ENCODE peak calls at places on chromosome 2, in four cellular contexts. S is Peyer's patch, O is spleen, G is right atrium auricular region. Q is an unnamed sample.

GRCh38 chr2:75605770-75606535 is 40.6 kb upstream of the MRPL19 start:
- DNase-seq in G (no peak), S (no peak), O (no peak), Q (peak; percentile 29)

GRCh38 chr2:164306872-164307271 is 314.4 kb downstream of the GRB14 start:
- DNase-seq in G (no peak), O (no peak), S (no peak), Q (no peak)

GRCh38 chr2:40028792-40029488 is 249.9 kb upstream of the THUMPD2 start:
- DNase-seq in S (no peak), G (no peak), O (no peak), Q (no peak)

GRCh38 chr2:219286436-219287115 is 7.4 kb downstream of the DNAJB2 start:
- DNase-seq in O (peak; percentile 74), G (no peak), S (no peak), Q (no peak)

GRCh38 chr2:108305901-108306300 is 17.2 kb downstream of the SULT1C2 start:
- DNase-seq in O (no peak), G (no peak), S (no peak), Q (no peak)

GRCh38 chr2:8239402-8240127 is 442.3 kb upstream of the ID2 start:
- DNase-seq in O (no peak), S (no peak), G (peak; percentile 13), Q (no peak)

GRCh38 chr2:182445566-182445965 is 18.7 kb upstream of the PDE1A start:
- DNase-seq in S (no peak), O (no peak), G (no peak), Q (no peak)

GRCh38 chr2:239390546-239391285 is 10.1 kb downstream of the HDAC4 start:
- DNase-seq in G (no peak), O (peak; percentile 61), S (no peak), Q (no peak)

GRCh38 chr2:222743263-222743865 is 71.9 kb downstream of the MOGAT1 start:
- DNase-seq in O (no peak), S (no peak), G (no peak), Q (no peak)

GRCh38 chr2:196798980-196799379 is 503 bp downstream of the GTF3C3 start:
- DNase-seq in S (no peak), G (no peak), O (no peak), Q (no peak)

GRCh38 chr2:221969087-221969829 is 329.5 kb downstream of the PAX3 start:
- DNase-seq in S (no peak), G (no peak), O (no peak), Q (peak; percentile 67)

GRCh38 chr2:74944987-74945782 is 13.3 kb upstream of the POLE4 start:
- DNase-seq in S (no peak), G (no peak), O (no peak), Q (no peak)

GRCh38 chr2:81481242-81481993 is 1176.9 kb upstream of the LRRTM1 start:
- DNase-seq in S (no peak), G (no peak), O (peak; percentile 63), Q (no peak)

GRCh38 chr2:85132834-85133637 is at the start of gene TCF7L1:
- DNase-seq in G (peak; percentile 90), S (no peak), O (peak; percentile 82), Q (peak; percentile 84)

GRCh38 chr2:119229716-119230115 is 6.1 kb downstream of the STEAP3 start:
- DNase-seq in G (no peak), O (no peak), S (no peak), Q (no peak)

GRCh38 chr2:239666053-239666854 is 265.4 kb upstream of the HDAC4 start:
- DNase-seq in G (no peak), S (peak; percentile 9), O (no peak), Q (no peak)

GRCh38 chr2:181456660-181457120 is 496 bp upstream of the ITGA4 start:
- DNase-seq in G (no peak), O (peak; percentile 97), S (peak; percentile 84), Q (no peak)

GRCh38 chr2:29075894-29076700 is 1.8 kb upstream of the PCARE start:
- DNase-seq in G (no peak), S (no peak), O (no peak), Q (no peak)

GRCh38 chr2:186737737-186738508 is 44.1 kb downstream of the FAM171B start:
- DNase-seq in O (no peak), G (no peak), S (no peak), Q (no peak)

GRCh38 chr2:203225423-203226039 is 13.3 kb upstream of the CYP20A1 start:
- DNase-seq in G (no peak), O (peak; percentile 48), S (no peak), Q (peak; percentile 43)

GRCh38 chr2:238905224-238905623 is 57.3 kb downstream of the TWIST2 start:
- DNase-seq in S (no peak), O (no peak), G (no peak), Q (no peak)

GRCh38 chr2:118856330-118856977 is 9.0 kb upstream of the EN1 start:
- DNase-seq in G (no peak), O (no peak), S (no peak), Q (no peak)

GRCh38 chr2:15107137-15107536 is 454.0 kb downstream of the NBAS start:
- DNase-seq in G (no peak), O (no peak), S (no peak), Q (no peak)

GRCh38 chr2:43041661-43042360 is 184.6 kb downstream of the ZFP36L2 start:
- DNase-seq in G (no peak), S (no peak), O (peak; percentile 49), Q (peak; percentile 79)

GRCh38 chr2:43021791-43022500 is 204.5 kb downstream of the ZFP36L2 start:
- DNase-seq in O (peak; percentile 56), G (no peak), S (no peak), Q (peak; percentile 58)

GRCh38 chr2:232539298-232540231 is at the start of gene CHRNG:
- DNase-seq in G (no peak), S (no peak), O (peak; percentile 71), Q (no peak)

GRCh38 chr2:121611730-121612705 is 37.2 kb downstream of the CLASP1 start:
- DNase-seq in O (no peak), S (no peak), G (no peak), Q (no peak)

GRCh38 chr2:218289639-218290315 is 2.5 kb downstream of the TMBIM1 start:
- DNase-seq in G (no peak), O (no peak), S (no peak), Q (no peak)

GRCh38 chr2:62760026-62760425 is 54.5 kb downstream of the EHBP1 start:
- DNase-seq in S (no peak), O (no peak), G (no peak), Q (no peak)

GRCh38 chr2:207937253-207937652 is 88.1 kb downstream of the PLEKHM3 start:
- DNase-seq in S (no peak), G (no peak), O (no peak), Q (no peak)

GRCh38 chr2:225764346-225764745 is 364.8 kb downstream of the NYAP2 start:
- DNase-seq in G (no peak), S (no peak), O (no peak), Q (no peak)

GRCh38 chr2:213232649-213233437 is 51.4 kb upstream of the SPAG16 start:
- DNase-seq in G (no peak), O (peak; percentile 78), S (peak; percentile 51), Q (no peak)

GRCh38 chr2:15941483-15941853 is 1.1 kb downstream of the MYCN start:
- DNase-seq in O (no peak), G (no peak), S (no peak), Q (peak; percentile 67)

GRCh38 chr2:46489430-46489829 is 10.1 kb downstream of the TMEM247 start:
- DNase-seq in O (no peak), S (no peak), G (no peak), Q (no peak)
- TF ChIP-seq CTCF in O (no peak), S (no peak), G (no peak), Q (no peak)

GRCh38 chr2:26414291-26414690 is 12.6 kb downstream of the DRC1 start:
- DNase-seq in G (no peak), O (no peak), S (no peak), Q (no peak)

GRCh38 chr2:26410764-26411243 is 9.1 kb downstream of the DRC1 start:
- DNase-seq in G (no peak), S (no peak), O (no peak), Q (no peak)

GRCh38 chr2:26409785-26410184 is 8.1 kb downstream of the DRC1 start:
- DNase-seq in O (no peak), S (no peak), G (no peak), Q (no peak)

GRCh38 chr2:26411419-26411818 is 9.7 kb downstream of the DRC1 start:
- DNase-seq in G (no peak), O (no peak), S (no peak), Q (no peak)

GRCh38 chr2:26412091-26412673 is 10.5 kb downstream of the DRC1 start:
- DNase-seq in S (no peak), O (no peak), G (no peak), Q (no peak)
- H3K4me3 ChIP-seq in S (peak overlapping the region; percentile 34), O (peak overlapping the region; percentile 13), G (no peak overlapping the region), Q (no peak overlapping the region)

GRCh38 chr2:230416061-230416721 is at the start of gene SP100:
- DNase-seq in S (peak; percentile 89), G (peak; percentile 87), O (peak; percentile 95), Q (peak; percentile 63)

GRCh38 chr2:230412846-230413245 is 3.2 kb upstream of the SP100 start:
- DNase-seq in S (no peak), O (peak; percentile 78), G (no peak), Q (no peak)

GRCh38 chr2:230413465-230413864 is 2.5 kb upstream of the SP100 start:
- DNase-seq in G (no peak), O (no peak), S (no peak), Q (no peak)

GRCh38 chr2:230412369-230412706 is 3.7 kb upstream of the SP100 start:
- DNase-seq in O (no peak), G (no peak), S (no peak), Q (no peak)

GRCh38 chr2:230414302-230414701 is 1.7 kb upstream of the SP100 start:
- DNase-seq in O (no peak), S (no peak), G (no peak), Q (no peak)
- H3K4me1 ChIP-seq in O (peaks cover 50% of the 10 kb centered on the region), S (no peaks in the 10 kb centered on the region), G (peaks cover 58% of the 10 kb centered on the region), Q (no peaks in the 10 kb centered on the region)

DNA sequence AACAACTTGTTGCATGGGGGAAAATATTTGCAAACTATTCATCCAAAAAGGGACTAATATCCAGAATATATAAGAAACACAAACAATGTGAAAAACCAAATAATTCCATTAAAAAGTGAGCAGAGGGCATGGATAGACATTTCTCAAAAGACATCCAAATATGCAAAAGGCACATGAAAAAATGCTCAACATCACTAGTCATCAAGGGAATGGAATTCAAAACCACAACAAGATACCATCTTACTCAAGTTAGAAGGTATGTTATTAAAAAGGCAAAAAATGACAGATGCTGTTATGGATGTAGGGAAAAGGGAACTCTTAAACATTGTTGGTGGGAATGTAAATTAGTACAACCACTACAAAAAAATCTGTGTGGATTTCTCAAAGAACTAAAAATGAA is 396.5 kb downstream of the CCDC85A start:
- DNase-seq in G (no peak), S (no peak), O (no peak), Q (no peak)
- TF ChIP-seq CTCF in G (no peak), S (no peak), O (no peak), Q (no peak)

GRCh38 chr2:73699437-73699836 is 37.7 kb downstream of the TPRKB start:
- DNase-seq in O (no peak), G (no peak), S (no peak), Q (no peak)
- H3K4me3 ChIP-seq in O (no peak overlapping the region), G (no peak overlapping the region), S (no peak overlapping the region), Q (no peak overlapping the region)

Q was measured in Caco-2.